ENCODE peak calls at places on chromosomes 5 and 9, in four cellular contexts. One of them, this sample, is unnamed.
A peak's percentile ranks its signal among the peaks of the same experiment; 100 is the strongest.

GRCh38 chr9:36572515-36573418 is at the start of gene MELK:
- DNase-seq in H9: peak; percentile 86
- DNase-seq in IMR-90: peak; percentile 61
- DNase-seq in neuronal stem cell: peak; percentile 82
- DNase-seq in this sample: peak; percentile 81

GRCh38 chr5:113693205-113693553 is 179.7 kb downstream of the YTHDC2 start:
- DNase-seq in H9: peak; percentile 44
- DNase-seq in IMR-90: no peak
- DNase-seq in neuronal stem cell: peak; percentile 69
- DNase-seq in this sample: peak; percentile 37

GRCh38 chr9:18791074-18791473 is 241.9 kb downstream of the SAXO1 start:
- DNase-seq in H9: peak; percentile 74
- DNase-seq in IMR-90: peak; percentile 12
- DNase-seq in neuronal stem cell: peak; percentile 42
- DNase-seq in this sample: peak; percentile 41

GRCh38 chr9:101586651-101587050 is 8.1 kb downstream of the PPP3R2 start:
- DNase-seq in H9: no peak
- DNase-seq in IMR-90: no peak
- DNase-seq in neuronal stem cell: no peak
- DNase-seq in this sample: no peak

GRCh38 chr5:5350101-5350500 is 72.4 kb upstream of the ICE1 start:
- DNase-seq in H9: no peak
- DNase-seq in IMR-90: no peak
- DNase-seq in neuronal stem cell: no peak
- DNase-seq in this sample: peak; percentile 55

GRCh38 chr9:32264171-32264862 is 120.1 kb upstream of the ACO1 start:
- DNase-seq in H9: peak; percentile 70
- DNase-seq in IMR-90: peak; percentile 14
- DNase-seq in neuronal stem cell: peak; percentile 15
- DNase-seq in this sample: no peak

GRCh38 chr5:138932171-138932810 is 57.2 kb upstream of the LRRTM2 start:
- DNase-seq in H9: peak; percentile 78
- DNase-seq in IMR-90: no peak
- DNase-seq in neuronal stem cell: no peak
- DNase-seq in this sample: no peak

GRCh38 chr5:150757087-150757649 is 1.6 kb downstream of the DCTN4 start:
- DNase-seq in H9: no peak
- DNase-seq in IMR-90: no peak
- DNase-seq in neuronal stem cell: no peak
- DNase-seq in this sample: no peak

GRCh38 chr5:67536892-67537291 is 340.3 kb upstream of the CD180 start:
- DNase-seq in H9: no peak
- DNase-seq in IMR-90: no peak
- DNase-seq in neuronal stem cell: no peak
- DNase-seq in this sample: peak; percentile 28

GRCh38 chr9:70534058-70534457 is 119.6 kb upstream of the KLF9 start:
- DNase-seq in H9: no peak
- DNase-seq in IMR-90: peak; percentile 36
- DNase-seq in neuronal stem cell: no peak
- DNase-seq in this sample: no peak

GRCh38 chr9:117494401-117495130 is 79.7 kb upstream of the ASTN2 start:
- DNase-seq in H9: no peak
- DNase-seq in IMR-90: no peak
- DNase-seq in neuronal stem cell: no peak
- DNase-seq in this sample: no peak

GRCh38 chr9:37761511-37761910 is 7.9 kb downstream of the TRMT10B start:
- DNase-seq in H9: no peak
- DNase-seq in IMR-90: peak; percentile 88
- DNase-seq in neuronal stem cell: no peak
- DNase-seq in this sample: peak; percentile 56

GRCh38 chr5:178383919-178384814 is 151.6 kb upstream of the PHYKPL start:
- DNase-seq in H9: no peak
- DNase-seq in IMR-90: no peak
- DNase-seq in neuronal stem cell: no peak
- DNase-seq in this sample: no peak

GRCh38 chr9:126144617-126145456 is 181.8 kb upstream of the MVB12B start:
- DNase-seq in H9: peak; percentile 14
- DNase-seq in IMR-90: no peak
- DNase-seq in neuronal stem cell: no peak
- DNase-seq in this sample: no peak

GRCh38 chr5:98651715-98652114 is 121.7 kb upstream of the RGMB start:
- DNase-seq in H9: no peak
- DNase-seq in IMR-90: peak; percentile 9
- DNase-seq in neuronal stem cell: no peak
- DNase-seq in this sample: no peak

GRCh38 chr5:172224996-172225395 is 31.0 kb downstream of the EFCAB9 start:
- DNase-seq in H9: no peak
- DNase-seq in IMR-90: no peak
- DNase-seq in neuronal stem cell: no peak
- DNase-seq in this sample: no peak

GRCh38 chr5:72448368-72448767 is 58.8 kb downstream of the ZNF366 start:
- DNase-seq in H9: no peak
- DNase-seq in IMR-90: no peak
- DNase-seq in neuronal stem cell: no peak
- DNase-seq in this sample: no peak

GRCh38 chr5:44183312-44183711 is 205.9 kb downstream of the FGF10 start:
- DNase-seq in H9: no peak
- DNase-seq in IMR-90: no peak
- DNase-seq in neuronal stem cell: no peak
- DNase-seq in this sample: no peak

GRCh38 chr5:44183753-44184152 is 205.5 kb downstream of the FGF10 start:
- DNase-seq in H9: no peak
- DNase-seq in IMR-90: no peak
- DNase-seq in neuronal stem cell: no peak
- DNase-seq in this sample: no peak

GRCh38 chr5:44189255-44189654 is 200.0 kb downstream of the FGF10 start:
- DNase-seq in H9: no peak
- DNase-seq in IMR-90: no peak
- DNase-seq in neuronal stem cell: no peak
- DNase-seq in this sample: no peak
- H3K14ac ChIP-seq in H9: no peak overlapping the region
- H3K14ac ChIP-seq in IMR-90: no peak overlapping the region
- H3K14ac ChIP-seq in neuronal stem cell: no peak overlapping the region
- H3K14ac ChIP-seq in this sample: no peak overlapping the region

DNA sequence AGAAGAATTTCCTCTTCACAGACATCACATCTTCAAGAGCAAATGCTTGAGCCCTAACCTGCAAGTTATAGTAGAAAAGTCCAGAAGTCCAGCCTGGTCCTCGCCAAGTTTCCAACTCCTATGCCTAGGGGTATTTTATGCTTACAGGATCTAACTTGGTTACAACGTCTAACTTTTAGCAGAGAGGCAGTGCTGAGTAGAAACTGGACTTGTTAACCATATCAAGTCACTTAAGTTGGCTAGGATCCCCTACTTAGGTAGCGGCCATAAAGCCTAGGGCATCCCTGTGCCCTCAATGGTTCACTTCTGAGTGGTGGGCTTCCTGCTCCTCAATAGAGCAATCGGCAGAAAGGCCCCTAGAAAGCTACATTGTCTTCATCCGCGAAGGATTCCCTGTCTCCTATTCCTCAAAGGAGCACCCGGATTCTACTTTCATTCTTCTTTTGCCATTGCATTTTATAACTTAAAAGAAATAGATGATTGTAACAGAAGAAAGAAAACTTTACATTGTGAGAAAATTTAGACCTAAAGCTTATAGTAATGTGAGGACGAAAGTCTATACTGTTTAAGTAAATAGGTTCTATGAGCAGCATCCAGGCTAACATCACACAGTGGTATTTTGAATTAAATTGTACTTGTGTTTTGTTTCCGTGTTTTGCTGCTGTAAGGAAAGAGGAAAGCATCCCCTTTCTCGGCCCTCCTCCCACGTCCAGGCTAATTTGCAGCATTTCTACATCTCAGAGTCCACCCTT is 1.3 kb upstream of the MTAP start:
- DNase-seq in H9: no peak
- DNase-seq in IMR-90: no peak
- DNase-seq in neuronal stem cell: no peak
- DNase-seq in this sample: no peak
- H2AK5ac ChIP-seq in H9: no peak overlapping the region
- H2AK5ac ChIP-seq in IMR-90: peak overlapping the region; percentile 83
- H2AK5ac ChIP-seq in neuronal stem cell: no peak overlapping the region
- H2AK5ac ChIP-seq in this sample: no peak overlapping the region

GRCh38 chr9:100472268-100472667 is 681 bp upstream of the TMEFF1 start:
- DNase-seq in H9: no peak
- DNase-seq in IMR-90: no peak
- DNase-seq in neuronal stem cell: no peak
- DNase-seq in this sample: no peak
- H2BK15ac ChIP-seq in H9: no peak overlapping the region
- H2BK15ac ChIP-seq in IMR-90: no peak overlapping the region
- H2BK15ac ChIP-seq in neuronal stem cell: no peak overlapping the region
- H2BK15ac ChIP-seq in this sample: no peak overlapping the region

GRCh38 chr9:88748566-88749238 is 213.7 kb downstream of the NXNL2 start:
- DNase-seq in H9: no peak
- DNase-seq in IMR-90: peak; percentile 81
- DNase-seq in neuronal stem cell: no peak
- DNase-seq in this sample: peak; percentile 81
- H3K14ac ChIP-seq in H9: no peak overlapping the region
- H3K14ac ChIP-seq in IMR-90: peak overlapping the region; percentile 75
- H3K14ac ChIP-seq in neuronal stem cell: no peak overlapping the region
- H3K14ac ChIP-seq in this sample: peak overlapping the region; percentile 8

GRCh38 chr5:176648467-176649194 is 1.3 kb downstream of the TSPAN17 start:
- DNase-seq in H9: no peak
- DNase-seq in IMR-90: no peak
- DNase-seq in neuronal stem cell: no peak
- DNase-seq in this sample: no peak

GRCh38 chr5:176646049-176646706 is 1.1 kb upstream of the TSPAN17 start:
- DNase-seq in H9: no peak
- DNase-seq in IMR-90: no peak
- DNase-seq in neuronal stem cell: no peak
- DNase-seq in this sample: no peak

GRCh38 chr5:176647030-176647869 is at the start of gene TSPAN17:
- DNase-seq in H9: peak; percentile 99
- DNase-seq in IMR-90: peak; percentile 98
- DNase-seq in neuronal stem cell: peak; percentile 99
- DNase-seq in this sample: peak; percentile 98

GRCh38 chr5:176646707-176647029 is 616 bp upstream of the TSPAN17 start:
- DNase-seq in H9: no peak
- DNase-seq in IMR-90: no peak
- DNase-seq in neuronal stem cell: no peak
- DNase-seq in this sample: no peak

GRCh38 chr5:176647870-176648466 is 684 bp downstream of the TSPAN17 start:
- DNase-seq in H9: no peak
- DNase-seq in IMR-90: no peak
- DNase-seq in neuronal stem cell: no peak
- DNase-seq in this sample: peak; percentile 29
- H2AK5ac ChIP-seq in H9: no peak overlapping the region
- H2AK5ac ChIP-seq in IMR-90: peak overlapping the region; percentile 87
- H2AK5ac ChIP-seq in neuronal stem cell: peak overlapping the region; percentile 91
- H2AK5ac ChIP-seq in this sample: no peak overlapping the region

DNA sequence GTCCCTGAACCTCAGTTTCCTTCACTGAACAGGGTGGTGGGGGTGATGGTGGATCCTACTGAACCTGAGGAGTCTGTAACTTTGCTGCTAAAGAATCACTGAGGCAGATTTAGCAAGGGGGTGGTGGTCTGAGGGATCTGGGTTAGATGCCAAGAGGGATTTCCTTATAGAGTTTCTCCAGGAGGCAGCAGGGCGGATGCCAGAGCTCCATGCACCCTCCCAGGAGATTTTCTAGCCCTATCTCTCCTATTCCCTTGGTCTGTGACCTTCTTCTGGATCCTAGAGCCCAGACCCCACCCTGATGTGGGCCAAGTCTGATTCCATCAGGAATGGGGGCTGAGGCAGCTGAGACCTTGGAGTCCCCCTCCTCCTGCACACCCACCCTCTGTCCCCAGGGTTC is 6.0 kb downstream of the PTGS1 start:
- DNase-seq in H9: no peak
- DNase-seq in IMR-90: no peak
- DNase-seq in neuronal stem cell: no peak
- DNase-seq in this sample: no peak
- H2BK15ac ChIP-seq in H9: no peak overlapping the region
- H2BK15ac ChIP-seq in IMR-90: peak overlapping the region; percentile 41
- H2BK15ac ChIP-seq in neuronal stem cell: peak overlapping the region; percentile 46
- H2BK15ac ChIP-seq in this sample: no peak overlapping the region

GRCh38 chr5:38596997-38597396 is 40.6 kb upstream of the LIFR start:
- DNase-seq in H9: no peak
- DNase-seq in IMR-90: no peak
- DNase-seq in neuronal stem cell: no peak
- DNase-seq in this sample: no peak

GRCh38 chr5:38601133-38601842 is 44.8 kb upstream of the LIFR start:
- DNase-seq in H9: no peak
- DNase-seq in IMR-90: no peak
- DNase-seq in neuronal stem cell: no peak
- DNase-seq in this sample: no peak

GRCh38 chr5:38598296-38598993 is 42.0 kb upstream of the LIFR start:
- DNase-seq in H9: no peak
- DNase-seq in IMR-90: no peak
- DNase-seq in neuronal stem cell: no peak
- DNase-seq in this sample: no peak

GRCh38 chr5:38600334-38601045 is 44.0 kb upstream of the LIFR start:
- DNase-seq in H9: no peak
- DNase-seq in IMR-90: peak; percentile 37
- DNase-seq in neuronal stem cell: no peak
- DNase-seq in this sample: peak; percentile 45

DNA sequence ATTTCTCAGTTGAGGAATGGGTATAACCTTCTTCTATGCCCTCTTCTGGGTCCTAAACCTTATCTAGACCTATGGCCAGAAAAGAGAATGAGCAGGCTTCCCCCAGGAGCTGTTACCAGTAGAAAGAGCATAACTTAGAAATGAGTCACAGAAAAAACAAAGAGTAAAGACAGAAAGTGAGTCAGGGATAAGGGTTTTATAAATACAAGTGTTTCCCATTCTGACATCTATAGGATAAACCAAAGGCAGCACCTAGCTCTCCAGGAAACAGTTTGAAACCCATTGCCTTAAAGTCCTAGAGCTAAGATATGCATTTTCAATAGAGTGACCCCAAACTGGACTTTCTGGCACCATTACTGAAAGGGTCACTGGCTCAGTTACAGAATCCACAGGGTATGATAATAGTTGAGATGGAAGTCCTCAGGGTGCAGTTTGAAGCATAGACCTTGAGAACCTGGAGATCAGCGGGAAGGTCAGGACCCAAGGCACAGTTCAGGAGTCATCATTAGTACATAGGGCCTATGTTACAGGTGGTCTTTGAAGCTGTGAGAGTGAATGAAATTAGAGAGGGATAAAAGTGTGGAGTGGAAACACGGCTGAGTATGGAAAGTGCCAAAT is 42.7 kb upstream of the LIFR start:
- DNase-seq in H9: no peak
- DNase-seq in IMR-90: peak; percentile 89
- DNase-seq in neuronal stem cell: no peak
- DNase-seq in this sample: peak; percentile 77
- H3K14ac ChIP-seq in H9: no peak overlapping the region
- H3K14ac ChIP-seq in IMR-90: peak overlapping the region; percentile 67
- H3K14ac ChIP-seq in neuronal stem cell: no peak overlapping the region
- H3K14ac ChIP-seq in this sample: no peak overlapping the region